ENCODE peak calls at places on chromosomes 16 and 17, in nine cellular contexts. One of them, this sample, is unnamed.
A peak's percentile ranks its signal among the peaks of the same experiment; 100 is the strongest.

GRCh38 chr17:32882734-32883133 is 5.8 kb upstream of the MYO1D start:
- DNase-seq in suprapubic skin: no peak
- DNase-seq in tibial nerve: no peak
- DNase-seq in esophagus muscularis mucosa: peak; percentile 12
- DNase-seq in sigmoid colon: no peak
- DNase-seq in transverse colon: no peak
- DNase-seq in stomach: no peak
- DNase-seq in ovary: no peak
- DNase-seq in A549: no peak
- DNase-seq in this sample: no peak

GRCh38 chr17:56289321-56289720 is 136.0 kb downstream of the ANKFN1 start:
- DNase-seq in suprapubic skin: no peak
- DNase-seq in tibial nerve: no peak
- DNase-seq in esophagus muscularis mucosa: peak; percentile 21
- DNase-seq in sigmoid colon: no peak
- DNase-seq in transverse colon: no peak
- DNase-seq in stomach: no peak
- DNase-seq in ovary: no peak
- DNase-seq in A549: no peak
- DNase-seq in this sample: no peak

GRCh38 chr17:38871247-38871991 is 1.6 kb downstream of the LASP1 start:
- DNase-seq in suprapubic skin: no peak
- DNase-seq in tibial nerve: peak; percentile 50
- DNase-seq in esophagus muscularis mucosa: peak; percentile 94
- DNase-seq in sigmoid colon: peak; percentile 82
- DNase-seq in transverse colon: peak; percentile 91
- DNase-seq in stomach: peak; percentile 76
- DNase-seq in ovary: peak; percentile 79
- DNase-seq in A549: peak; percentile 94
- DNase-seq in this sample: peak; percentile 93

GRCh38 chr17:49850772-49851386 is 3.0 kb upstream of the TAC4 start:
- DNase-seq in suprapubic skin: no peak
- DNase-seq in tibial nerve: no peak
- DNase-seq in esophagus muscularis mucosa: no peak
- DNase-seq in sigmoid colon: no peak
- DNase-seq in transverse colon: no peak
- DNase-seq in stomach: no peak
- DNase-seq in ovary: no peak
- DNase-seq in A549: no peak
- DNase-seq in this sample: peak; percentile 87

GRCh38 chr16:48165961-48166578 is 10.3 kb upstream of the ABCC12 start:
- DNase-seq in suprapubic skin: no peak
- DNase-seq in tibial nerve: no peak
- DNase-seq in esophagus muscularis mucosa: no peak
- DNase-seq in sigmoid colon: no peak
- DNase-seq in transverse colon: no peak
- DNase-seq in stomach: no peak
- DNase-seq in ovary: no peak
- DNase-seq in A549: peak; percentile 65
- DNase-seq in this sample: no peak

GRCh38 chr17:8835106-8835505 is 32.4 kb downstream of the PIK3R6 start:
- DNase-seq in suprapubic skin: peak; percentile 60
- DNase-seq in tibial nerve: no peak
- DNase-seq in esophagus muscularis mucosa: peak; percentile 8
- DNase-seq in sigmoid colon: no peak
- DNase-seq in transverse colon: no peak
- DNase-seq in stomach: no peak
- DNase-seq in ovary: no peak
- DNase-seq in A549: no peak
- DNase-seq in this sample: no peak

GRCh38 chr16:13907431-13907830 is 12.5 kb upstream of the ERCC4 start:
- DNase-seq in suprapubic skin: no peak
- DNase-seq in tibial nerve: no peak
- DNase-seq in esophagus muscularis mucosa: no peak
- DNase-seq in sigmoid colon: no peak
- DNase-seq in transverse colon: no peak
- DNase-seq in stomach: no peak
- DNase-seq in ovary: no peak
- DNase-seq in A549: no peak
- DNase-seq in this sample: no peak

GRCh38 chr16:89958068-89958467 is 9.5 kb downstream of the DEF8 start:
- DNase-seq in suprapubic skin: no peak
- DNase-seq in tibial nerve: no peak
- DNase-seq in esophagus muscularis mucosa: no peak
- DNase-seq in sigmoid colon: no peak
- DNase-seq in transverse colon: no peak
- DNase-seq in stomach: no peak
- DNase-seq in ovary: no peak
- DNase-seq in A549: peak; percentile 66
- DNase-seq in this sample: peak; percentile 33

GRCh38 chr17:27756467-27757371 is 43.6 kb downstream of the NOS2 start:
- DNase-seq in suprapubic skin: no peak
- DNase-seq in tibial nerve: no peak
- DNase-seq in esophagus muscularis mucosa: no peak
- DNase-seq in sigmoid colon: no peak
- DNase-seq in transverse colon: peak; percentile 68
- DNase-seq in stomach: peak; percentile 69
- DNase-seq in ovary: peak; percentile 53
- DNase-seq in A549: peak; percentile 73
- DNase-seq in this sample: peak; percentile 48

GRCh38 chr17:17689312-17689711 is 8.1 kb downstream of the RAI1 start:
- DNase-seq in suprapubic skin: no peak
- DNase-seq in tibial nerve: no peak
- DNase-seq in esophagus muscularis mucosa: no peak
- DNase-seq in sigmoid colon: no peak
- DNase-seq in transverse colon: no peak
- DNase-seq in stomach: no peak
- DNase-seq in ovary: no peak
- DNase-seq in A549: no peak
- DNase-seq in this sample: no peak

GRCh38 chr16:68711421-68712139 is 25.5 kb upstream of the CDH1 start:
- DNase-seq in suprapubic skin: no peak
- DNase-seq in tibial nerve: no peak
- DNase-seq in esophagus muscularis mucosa: no peak
- DNase-seq in sigmoid colon: no peak
- DNase-seq in transverse colon: no peak
- DNase-seq in stomach: no peak
- DNase-seq in ovary: no peak
- DNase-seq in A549: no peak
- DNase-seq in this sample: no peak

GRCh38 chr17:47703671-47704070 is 9.7 kb downstream of the TBKBP1 start:
- DNase-seq in suprapubic skin: no peak
- DNase-seq in tibial nerve: no peak
- DNase-seq in esophagus muscularis mucosa: no peak
- DNase-seq in sigmoid colon: no peak
- DNase-seq in transverse colon: no peak
- DNase-seq in stomach: no peak
- DNase-seq in ovary: no peak
- DNase-seq in A549: no peak
- DNase-seq in this sample: no peak

GRCh38 chr17:81037783-81038733 is 3.1 kb downstream of the BAIAP2 start:
- DNase-seq in suprapubic skin: no peak
- DNase-seq in tibial nerve: no peak
- DNase-seq in esophagus muscularis mucosa: no peak
- DNase-seq in sigmoid colon: no peak
- DNase-seq in transverse colon: no peak
- DNase-seq in stomach: peak; percentile 84
- DNase-seq in ovary: no peak
- DNase-seq in A549: no peak
- DNase-seq in this sample: peak; percentile 71

GRCh38 chr17:20967776-20968175 is 75.0 kb downstream of the USP22 start:
- DNase-seq in suprapubic skin: no peak
- DNase-seq in tibial nerve: no peak
- DNase-seq in esophagus muscularis mucosa: no peak
- DNase-seq in sigmoid colon: no peak
- DNase-seq in transverse colon: no peak
- DNase-seq in stomach: no peak
- DNase-seq in ovary: no peak
- DNase-seq in A549: no peak
- DNase-seq in this sample: no peak

GRCh38 chr17:7001562-7001961 is 5.7 kb downstream of the ALOX12 start:
- DNase-seq in suprapubic skin: no peak
- DNase-seq in tibial nerve: no peak
- DNase-seq in esophagus muscularis mucosa: no peak
- DNase-seq in sigmoid colon: peak; percentile 35
- DNase-seq in transverse colon: no peak
- DNase-seq in stomach: no peak
- DNase-seq in ovary: no peak
- DNase-seq in A549: peak; percentile 65
- DNase-seq in this sample: no peak
- H3K4me3 ChIP-seq in suprapubic skin: no peak overlapping the region
- H3K4me3 ChIP-seq in tibial nerve: no peak overlapping the region
- H3K4me3 ChIP-seq in esophagus muscularis mucosa: no peak overlapping the region
- H3K4me3 ChIP-seq in sigmoid colon: no peak overlapping the region
- H3K4me3 ChIP-seq in transverse colon: no peak overlapping the region
- H3K4me3 ChIP-seq in stomach: no peak overlapping the region
- H3K4me3 ChIP-seq in ovary: no peak overlapping the region
- H3K4me3 ChIP-seq in A549: no peak overlapping the region
- H3K4me3 ChIP-seq in this sample: no peak overlapping the region

DNA sequence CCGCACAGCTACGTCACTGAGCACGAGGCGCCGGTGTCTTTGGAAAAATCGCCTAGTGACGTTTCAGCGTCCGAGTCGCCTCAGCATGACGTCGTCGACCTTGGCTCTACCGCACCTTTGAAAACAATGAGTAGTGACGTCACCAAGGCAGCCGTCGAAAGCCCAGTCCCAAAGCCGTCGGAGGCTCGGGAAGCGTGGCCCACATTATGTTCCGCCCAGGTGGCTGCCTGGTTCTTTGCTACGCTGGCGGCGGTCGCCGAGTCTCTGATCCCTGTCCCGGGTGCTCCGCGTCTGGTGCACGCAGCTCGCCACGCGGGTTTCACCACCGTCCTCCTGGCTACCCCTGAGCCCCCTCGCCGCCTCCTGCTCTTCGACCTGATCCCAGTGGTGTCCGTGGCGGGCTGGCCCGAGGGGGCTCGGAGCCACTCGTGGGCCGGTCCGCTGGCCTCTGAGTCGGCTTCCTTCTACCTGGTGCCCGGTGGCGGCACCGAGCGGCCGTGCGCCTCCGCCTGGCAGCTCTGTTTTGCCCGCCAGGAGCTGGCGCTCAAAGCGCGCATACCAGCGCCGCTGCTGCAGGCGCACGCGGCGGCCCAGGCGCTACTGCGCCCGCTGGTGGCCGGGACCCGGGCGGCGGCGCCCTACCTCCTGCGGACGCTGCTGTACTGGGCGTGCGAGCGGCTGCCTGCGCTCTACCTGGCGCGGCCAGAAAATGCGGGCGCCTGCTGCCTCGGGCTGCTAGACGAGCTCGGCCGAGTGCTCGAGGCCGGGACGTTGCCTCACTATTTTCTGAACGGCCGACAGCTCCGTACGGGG is 1.5 kb downstream of the TMEM102 start:
- DNase-seq in suprapubic skin: no peak
- DNase-seq in tibial nerve: peak; percentile 38
- DNase-seq in esophagus muscularis mucosa: no peak
- DNase-seq in sigmoid colon: peak; percentile 87
- DNase-seq in transverse colon: peak; percentile 88
- DNase-seq in stomach: peak; percentile 90
- DNase-seq in ovary: peak; percentile 72
- DNase-seq in A549: peak; percentile 92
- DNase-seq in this sample: peak; percentile 89
- H3K4me1 ChIP-seq in suprapubic skin: peaks cover 58% of the 10 kb centered on the region
- H3K4me1 ChIP-seq in tibial nerve: peaks cover 63% of the 10 kb centered on the region
- H3K4me1 ChIP-seq in esophagus muscularis mucosa: peaks cover 71% of the 10 kb centered on the region
- H3K4me1 ChIP-seq in sigmoid colon: peaks cover 58% of the 10 kb centered on the region
- H3K4me1 ChIP-seq in transverse colon: peaks cover 41% of the 10 kb centered on the region
- H3K4me1 ChIP-seq in stomach: peaks cover 34% of the 10 kb centered on the region
- H3K4me1 ChIP-seq in ovary: peaks cover 4% of the 10 kb centered on the region
- H3K4me1 ChIP-seq in A549: peaks cover 31% of the 10 kb centered on the region
- H3K4me1 ChIP-seq in this sample: peaks cover 57% of the 10 kb centered on the region

GRCh38 chr16:86516618-86517003 is 6.3 kb downstream of the FOXF1 start:
- DNase-seq in suprapubic skin: no peak
- DNase-seq in tibial nerve: no peak
- DNase-seq in esophagus muscularis mucosa: no peak
- DNase-seq in sigmoid colon: peak; percentile 77
- DNase-seq in transverse colon: no peak
- DNase-seq in stomach: no peak
- DNase-seq in ovary: no peak
- DNase-seq in A549: no peak
- DNase-seq in this sample: no peak

GRCh38 chr16:86517033-86517432 is 6.7 kb downstream of the FOXF1 start:
- DNase-seq in suprapubic skin: no peak
- DNase-seq in tibial nerve: no peak
- DNase-seq in esophagus muscularis mucosa: no peak
- DNase-seq in sigmoid colon: peak; percentile 83
- DNase-seq in transverse colon: no peak
- DNase-seq in stomach: no peak
- DNase-seq in ovary: no peak
- DNase-seq in A549: no peak
- DNase-seq in this sample: no peak

GRCh38 chr16:86515780-86516617 is 5.7 kb downstream of the FOXF1 start:
- DNase-seq in suprapubic skin: no peak
- DNase-seq in tibial nerve: no peak
- DNase-seq in esophagus muscularis mucosa: no peak
- DNase-seq in sigmoid colon: no peak
- DNase-seq in transverse colon: no peak
- DNase-seq in stomach: no peak
- DNase-seq in ovary: no peak
- DNase-seq in A549: no peak
- DNase-seq in this sample: peak; percentile 71

GRCh38 chr16:86519007-86519648 is 8.8 kb downstream of the FOXF1 start:
- DNase-seq in suprapubic skin: no peak
- DNase-seq in tibial nerve: no peak
- DNase-seq in esophagus muscularis mucosa: no peak
- DNase-seq in sigmoid colon: peak; percentile 85
- DNase-seq in transverse colon: no peak
- DNase-seq in stomach: no peak
- DNase-seq in ovary: no peak
- DNase-seq in A549: no peak
- DNase-seq in this sample: no peak

GRCh38 chr16:86517652-86518258 is 7.4 kb downstream of the FOXF1 start:
- DNase-seq in suprapubic skin: no peak
- DNase-seq in tibial nerve: peak; percentile 49
- DNase-seq in esophagus muscularis mucosa: peak; percentile 96
- DNase-seq in sigmoid colon: peak; percentile 96
- DNase-seq in transverse colon: peak; percentile 64
- DNase-seq in stomach: peak; percentile 46
- DNase-seq in ovary: no peak
- DNase-seq in A549: peak; percentile 63
- DNase-seq in this sample: peak; percentile 51
- TF ChIP-seq EP300 in suprapubic skin: no peak
- TF ChIP-seq EP300 in tibial nerve: no peak
- TF ChIP-seq EP300 in esophagus muscularis mucosa: no peak
- TF ChIP-seq EP300 in sigmoid colon: no peak
- TF ChIP-seq EP300 in transverse colon: no peak
- TF ChIP-seq EP300 in stomach: no peak
- TF ChIP-seq EP300 in ovary: no peak
- TF ChIP-seq EP300 in A549: no peak
- TF ChIP-seq EP300 in this sample: no peak

DNA sequence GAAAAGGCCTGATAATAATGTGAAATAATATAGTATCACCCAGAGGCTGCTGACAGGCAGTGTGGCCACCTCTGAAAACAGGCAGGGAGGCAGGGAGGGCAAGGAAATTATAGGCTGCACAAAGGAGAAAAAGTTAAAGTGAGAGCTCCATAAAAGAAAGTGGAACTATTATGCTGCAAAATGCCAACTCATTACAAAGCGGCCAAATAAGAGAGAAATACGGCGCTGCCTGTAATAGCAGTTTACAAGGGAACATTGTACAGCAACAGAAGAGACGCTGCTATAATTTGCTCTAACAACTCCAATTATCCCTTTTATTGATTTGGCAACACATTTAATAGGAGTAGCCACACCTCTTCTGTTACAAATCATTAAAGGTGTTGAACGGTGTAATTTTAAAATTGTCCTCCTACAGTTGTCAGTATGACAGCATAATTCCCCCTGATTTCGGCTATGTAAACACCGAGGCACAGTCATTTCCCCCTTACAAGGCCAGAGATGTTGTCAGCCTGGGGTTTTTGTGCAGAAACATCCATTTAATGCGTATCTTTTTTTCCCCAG is 120.3 kb downstream of the MRM1 start:
- DNase-seq in suprapubic skin: no peak
- DNase-seq in tibial nerve: no peak
- DNase-seq in esophagus muscularis mucosa: no peak
- DNase-seq in sigmoid colon: no peak
- DNase-seq in transverse colon: no peak
- DNase-seq in stomach: no peak
- DNase-seq in ovary: no peak
- DNase-seq in A549: no peak
- DNase-seq in this sample: no peak
- H3K4me3 ChIP-seq in suprapubic skin: peak overlapping the region; percentile 51
- H3K4me3 ChIP-seq in tibial nerve: peak overlapping the region; percentile 52
- H3K4me3 ChIP-seq in esophagus muscularis mucosa: peak overlapping the region; percentile 61
- H3K4me3 ChIP-seq in sigmoid colon: peak overlapping the region; percentile 45
- H3K4me3 ChIP-seq in transverse colon: peak overlapping the region; percentile 43
- H3K4me3 ChIP-seq in stomach: peak overlapping the region; percentile 47
- H3K4me3 ChIP-seq in ovary: peak overlapping the region; percentile 40
- H3K4me3 ChIP-seq in A549: peak overlapping the region; percentile 33
- H3K4me3 ChIP-seq in this sample: no peak overlapping the region

This sample was measured in upper lobe of left lung.